ENCODE peak calls at places on chromosome 1, in eight cellular contexts. H is Calu3, P is D721Med, W is neural progenitor cell, M is AG04450, C is GM20000, I is natural killer cell, F is A549. T is an unnamed sample.

GRCh38 chr1:17370618-17371017 is 1.4 kb upstream of the PADI6 start:
- DNase-seq in H (peak; percentile 21), P (no peak), W (no peak), M (no peak), C (no peak), I (no peak), F (peak; percentile 42), T (no peak)

GRCh38 chr1:67618285-67619018 is 66.5 kb upstream of the GADD45A start:
- DNase-seq in H (no peak), P (no peak), W (no peak), M (peak; percentile 87), C (no peak), I (no peak), F (peak; percentile 50), T (no peak)

GRCh38 chr1:146007048-146007784 is 10.8 kb upstream of the TXNIP start:
- DNase-seq in H (peak; percentile 72), P (peak; percentile 51), W (peak; percentile 80), M (peak; percentile 55), C (peak; percentile 82), I (peak; percentile 52), F (peak; percentile 79), T (no peak)

GRCh38 chr1:3564921-3565831 is 46.1 kb downstream of the MEGF6 start:
- DNase-seq in H (peak; percentile 20), P (peak; percentile 49), W (peak; percentile 75), M (no peak), C (peak; percentile 87), I (peak; percentile 33), F (no peak), T (peak; percentile 40)

GRCh38 chr1:213987876-213988638 is at the start of gene PROX1:
- DNase-seq in H (peak; percentile 67), P (no peak), W (peak; percentile 94), M (peak; percentile 47), C (peak; percentile 73), I (no peak), F (peak; percentile 75), T (no peak)

GRCh38 chr1:1259948-1260614 is 13.6 kb upstream of the C1QTNF12 start:
- DNase-seq in H (no peak), P (no peak), W (no peak), M (no peak), C (no peak), I (no peak), F (no peak), T (no peak)

GRCh38 chr1:45493116-45493697 is 2.2 kb upstream of the TESK2 start:
- DNase-seq in H (peak; percentile 59), P (no peak), W (peak; percentile 66), M (no peak), C (peak; percentile 74), I (peak; percentile 36), F (peak; percentile 53), T (no peak)

GRCh38 chr1:23400324-23401110 is 24.0 kb downstream of the TCEA3 start:
- DNase-seq in H (no peak), P (no peak), W (no peak), M (no peak), C (no peak), I (no peak), F (no peak), T (no peak)

GRCh38 chr1:168693872-168694238 is 35.2 kb downstream of the DPT start:
- DNase-seq in H (no peak), P (no peak), W (no peak), M (no peak), C (no peak), I (no peak), F (no peak), T (no peak)

GRCh38 chr1:202625416-202626360 is 84.6 kb downstream of the SYT2 start:
- DNase-seq in H (peak; percentile 88), P (peak; percentile 96), W (peak; percentile 85), M (peak; percentile 46), C (peak; percentile 81), I (peak; percentile 47), F (peak; percentile 79), T (peak; percentile 56)

GRCh38 chr1:10943991-10944730 is 68.3 kb upstream of the TARDBP start:
- DNase-seq in H (no peak), P (no peak), W (no peak), M (no peak), C (no peak), I (no peak), F (no peak), T (no peak)

GRCh38 chr1:29669912-29670311 is 433.6 kb downstream of the PTPRU start:
- DNase-seq in H (no peak), P (no peak), W (no peak), M (no peak), C (no peak), I (peak; percentile 7), F (no peak), T (no peak)

GRCh38 chr1:53186533-53186932 is 10.1 kb upstream of the CPT2 start:
- DNase-seq in H (no peak), P (no peak), W (no peak), M (no peak), C (no peak), I (no peak), F (no peak), T (no peak)

GRCh38 chr1:48228156-48228555 is 5.6 kb downstream of the SLC5A9 start:
- DNase-seq in H (peak; percentile 21), P (no peak), W (peak; percentile 61), M (no peak), C (no peak), I (no peak), F (peak; percentile 4), T (no peak)
- TF ChIP-seq CTCF in H (peak; percentile 13), P (no peak), W (peak; percentile 46), M (no peak), C (no peak), I (no peak), F (no peak), T (no peak)

DNA sequence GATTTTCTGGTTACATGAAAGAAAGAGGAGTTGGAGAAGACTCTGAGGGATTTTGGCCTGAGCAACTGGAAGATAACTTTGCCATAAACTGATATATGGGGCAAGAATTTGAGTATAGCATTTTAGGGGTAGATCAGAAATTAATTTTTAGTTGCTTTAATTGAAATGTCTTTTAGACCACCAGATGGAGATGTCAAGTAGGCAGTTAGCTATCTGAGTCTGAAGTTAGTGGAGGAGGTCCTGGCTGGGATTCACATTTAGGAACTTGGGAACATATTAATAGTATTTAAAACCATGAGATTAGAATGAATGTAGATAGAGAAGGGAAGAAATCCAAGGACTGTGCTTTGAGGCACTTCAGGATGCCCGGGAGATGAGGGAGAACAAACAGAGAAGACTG is 32.6 kb downstream of the SLC44A3 start:
- DNase-seq in H (no peak), P (no peak), W (no peak), M (no peak), C (no peak), I (no peak), F (no peak), T (no peak)
- TF ChIP-seq CTCF in H (no peak), P (no peak), W (no peak), M (peak; percentile 31), C (no peak), I (no peak), F (no peak), T (no peak)

GRCh38 chr1:48677306-48678287 is 99.1 kb downstream of the BEND5 start:
- DNase-seq in H (peak; percentile 80), P (no peak), W (peak; percentile 89), M (no peak), C (peak; percentile 54), I (no peak), F (peak; percentile 58), T (peak; percentile 31)
- TF ChIP-seq CTCF in H (peak; percentile 80), P (peak; percentile 73), W (peak; percentile 81), M (peak; percentile 62), C (peak; percentile 65), I (peak; percentile 31), F (peak; percentile 61), T (peak; percentile 68)

GRCh38 chr1:100631015-100631521 is 88.5 kb upstream of the VCAM1 start:
- DNase-seq in H (no peak), P (no peak), W (no peak), M (peak; percentile 51), C (no peak), I (no peak), F (no peak), T (no peak)
- TF ChIP-seq CTCF in H (no peak), P (no peak), W (no peak), M (no peak), C (no peak), I (no peak), F (no peak), T (no peak)

T was measured in activated B cell treated with CpG ODN at 0.5 μM for 24 hours.